ENCODE peak calls at places on chromosomes 12 and 14, in ten cellular contexts. T is A549; F is CD8-positive, alpha-beta T cell; M is H1; D is endodermal cell; P is IMR-90; G is body of pancreas; Y is pancreas; E is tibial nerve; B is neural progenitor cell. Z is an unnamed sample.

GRCh38 chr14:75222208-75222701 is 45.8 kb upstream of the TMED10 start:
- DNase-seq in T (no peak), F (no peak), M (no peak), D (no peak), P (peak; percentile 92), G (no peak), Y (no peak), E (no peak), B (no peak), Z (no peak)

GRCh38 chr12:57738661-57739237 is at the start of gene AGAP2:
- DNase-seq in T (no peak), F (no peak), M (peak; percentile 82), D (peak; percentile 89), P (no peak), G (no peak), Y (no peak), E (no peak), B (peak; percentile 80), Z (no peak)

GRCh38 chr14:68633131-68633991 is 159.5 kb downstream of the ZFP36L1 start:
- DNase-seq in T (no peak), F (no peak), M (peak; percentile 38), D (peak; percentile 30), P (no peak), G (no peak), Y (no peak), E (no peak), B (no peak), Z (peak; percentile 64)

GRCh38 chr12:14111230-14111865 is 129.9 kb upstream of the GRIN2B start:
- DNase-seq in T (peak; percentile 8), F (no peak), M (peak; percentile 49), D (peak; percentile 89), P (no peak), G (no peak), Y (no peak), E (no peak), B (peak; percentile 51), Z (no peak)

GRCh38 chr12:51390457-51391046 is 654 bp downstream of the GALNT6 start:
- DNase-seq in T (no peak), F (no peak), M (no peak), D (no peak), P (no peak), G (no peak), Y (no peak), E (no peak), B (no peak), Z (no peak)

GRCh38 chr12:95173392-95174251 is 43.6 kb downstream of the FGD6 start:
- DNase-seq in T (peak; percentile 70), F (no peak), M (no peak), D (no peak), P (peak; percentile 91), G (peak; percentile 88), Y (peak; percentile 78), E (peak; percentile 66), B (no peak), Z (peak; percentile 78)

GRCh38 chr12:32897688-32898573 is 1.4 kb upstream of the PKP2 start:
- DNase-seq in T (no peak), F (no peak), M (no peak), D (no peak), P (no peak), G (no peak), Y (no peak), E (no peak), B (no peak), Z (no peak)

GRCh38 chr14:21300892-21301291 is 21.0 kb downstream of the RPGRIP1 start:
- DNase-seq in T (no peak), F (no peak), M (peak; percentile 77), D (peak; percentile 84), P (no peak), G (peak; percentile 19), Y (no peak), E (no peak), B (peak; percentile 77), Z (peak; percentile 31)

GRCh38 chr12:22480016-22480415 is 64.3 kb downstream of the C2CD5 start:
- DNase-seq in T (no peak), F (no peak), M (no peak), D (no peak), P (no peak), G (no peak), Y (no peak), E (no peak), B (no peak), Z (no peak)

GRCh38 chr12:106871477-106871876 is 84.2 kb upstream of the TMEM263 start:
- DNase-seq in T (peak; percentile 10), F (no peak), M (no peak), D (no peak), P (peak; percentile 66), G (no peak), Y (no peak), E (no peak), B (peak; percentile 24), Z (no peak)

GRCh38 chr12:76847260-76847659 is 31.6 kb downstream of the CSRP2 start:
- DNase-seq in T (no peak), F (no peak), M (no peak), D (no peak), P (no peak), G (no peak), Y (no peak), E (no peak), B (no peak), Z (no peak)
- H3K27ac ChIP-seq in T (no peak overlapping the region), F (no peak overlapping the region), M (no peak overlapping the region), D (no peak overlapping the region), P (no peak overlapping the region), G (no peak overlapping the region), Y (no peak overlapping the region), E (no peak overlapping the region), B (no peak overlapping the region), Z (no peak overlapping the region)

DNA sequence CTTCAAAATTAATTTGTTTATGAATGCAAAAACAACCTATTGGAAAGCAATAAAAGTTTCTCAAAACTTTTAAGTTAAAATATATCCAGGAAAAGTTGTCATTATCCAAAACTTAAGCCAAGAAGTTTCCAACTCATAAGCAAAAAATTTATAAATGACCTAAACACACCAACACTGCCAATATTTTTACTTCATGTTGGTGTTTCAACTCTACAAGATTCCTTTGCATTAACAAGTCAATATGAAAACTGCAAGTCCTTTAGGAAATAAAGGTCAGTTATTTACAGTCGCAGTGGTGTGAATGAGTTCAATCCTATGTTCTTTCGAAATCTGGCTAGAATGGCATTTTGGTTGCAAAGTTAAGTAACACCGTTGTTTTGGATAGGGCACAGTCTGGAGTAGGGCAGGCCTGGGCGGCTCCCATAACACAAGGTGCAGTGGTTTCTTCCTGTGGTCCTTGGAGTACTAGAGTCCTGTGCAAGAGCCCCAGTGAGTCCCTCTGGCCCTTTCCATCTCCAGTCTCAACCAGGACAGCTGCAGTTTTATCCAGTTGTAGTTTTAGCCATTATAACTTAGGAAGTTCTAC is 151.4 kb downstream of the MED13L start:
- DNase-seq in T (no peak), F (no peak), M (no peak), D (peak; percentile 62), P (no peak), G (no peak), Y (no peak), E (no peak), B (peak; percentile 24), Z (no peak)
- H3K4me1 ChIP-seq in T (peaks cover 82% of the 10 kb centered on the region), F (peaks cover 39% of the 10 kb centered on the region), M (peaks cover 24% of the 10 kb centered on the region), D (peaks cover 13% of the 10 kb centered on the region), P (peaks cover 24% of the 10 kb centered on the region), G (peaks cover 61% of the 10 kb centered on the region), Y (peaks cover 50% of the 10 kb centered on the region), E (peaks cover 99% of the 10 kb centered on the region), B (peaks cover 41% of the 10 kb centered on the region), Z (peaks cover 81% of the 10 kb centered on the region)

DNA sequence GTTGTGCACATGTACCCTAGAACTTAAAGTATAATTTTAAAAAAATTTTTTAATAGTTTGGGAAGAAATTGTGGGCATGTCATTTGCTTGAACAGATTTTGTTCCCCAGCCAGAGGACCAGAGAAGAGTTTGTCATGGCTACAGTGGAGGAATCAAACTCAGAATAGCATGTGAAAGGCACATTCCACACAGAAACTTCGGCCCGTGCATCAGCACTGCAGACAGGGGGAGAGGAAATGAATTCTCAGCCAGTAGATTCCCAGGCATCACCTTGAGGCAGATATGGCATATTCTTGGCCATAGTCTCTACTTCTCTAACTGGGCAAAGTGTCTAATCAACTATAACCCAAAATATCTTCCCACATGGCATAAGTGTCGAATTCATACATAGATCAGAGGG is 153.3 kb downstream of the PRKCH start:
- DNase-seq in T (no peak), F (no peak), M (no peak), D (no peak), P (no peak), G (no peak), Y (no peak), E (no peak), B (no peak), Z (no peak)
- TF ChIP-seq CTCF in T (no peak), F (no peak), M (no peak), D (no peak), P (no peak), G (no peak), Y (no peak), E (no peak), B (no peak), Z (no peak)

GRCh38 chr12:53201170-53201541 is 5.9 kb downstream of the ITGB7 start:
- DNase-seq in T (no peak), F (no peak), M (no peak), D (no peak), P (peak; percentile 49), G (no peak), Y (no peak), E (no peak), B (no peak), Z (no peak)

GRCh38 chr12:53200107-53200457 is 7.0 kb downstream of the ITGB7 start:
- DNase-seq in T (no peak), F (no peak), M (no peak), D (no peak), P (no peak), G (no peak), Y (no peak), E (no peak), B (no peak), Z (no peak)

GRCh38 chr12:53201639-53202038 is 5.4 kb downstream of the ITGB7 start:
- DNase-seq in T (no peak), F (no peak), M (no peak), D (no peak), P (no peak), G (no peak), Y (no peak), E (no peak), B (no peak), Z (no peak)

GRCh38 chr12:53199700-53200099 is 7.4 kb downstream of the ITGB7 start:
- DNase-seq in T (no peak), F (no peak), M (no peak), D (no peak), P (no peak), G (no peak), Y (no peak), E (no peak), B (no peak), Z (no peak)

DNA sequence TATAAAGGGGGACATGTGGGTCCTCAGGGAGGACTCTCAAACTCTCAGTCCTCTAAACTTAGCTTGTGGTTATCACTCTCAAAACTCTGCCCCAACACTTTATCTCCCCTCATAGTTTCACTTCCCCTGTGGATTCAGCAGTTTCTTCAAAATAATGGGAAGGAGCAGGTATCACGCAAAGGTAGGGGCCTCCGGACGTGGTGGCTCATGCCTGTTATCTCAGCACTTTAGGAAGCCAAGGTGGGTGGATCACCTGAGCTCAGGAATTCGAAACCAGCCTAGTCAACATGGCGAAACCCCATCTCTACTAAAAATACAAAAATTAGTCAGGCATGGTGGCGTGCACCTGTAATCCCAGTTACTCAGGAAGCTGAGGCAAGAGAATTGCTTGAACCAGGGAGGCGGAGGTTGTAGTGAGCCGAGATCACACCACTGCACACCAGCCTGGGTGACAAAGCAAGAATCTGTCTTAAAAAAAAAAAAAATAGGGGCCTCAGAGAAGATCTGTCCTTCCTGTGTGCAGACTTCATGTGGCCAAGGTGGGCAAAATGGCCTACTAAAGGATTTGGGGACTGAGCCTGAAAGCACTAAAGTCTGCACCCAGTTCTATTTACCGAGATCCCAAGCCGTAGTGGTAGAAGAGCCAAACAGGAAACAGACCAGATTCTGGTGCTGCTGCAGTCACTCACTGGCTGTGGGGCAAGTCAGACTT is 6.4 kb downstream of the ITGB7 start:
- DNase-seq in T (no peak), F (no peak), M (no peak), D (no peak), P (no peak), G (no peak), Y (no peak), E (no peak), B (no peak), Z (no peak)
- H3K27ac ChIP-seq in T (no peak overlapping the region), F (peak overlapping the region; percentile 14), M (no peak overlapping the region), D (no peak overlapping the region), P (no peak overlapping the region), G (no peak overlapping the region), Y (no peak overlapping the region), E (no peak overlapping the region), B (no peak overlapping the region), Z (no peak overlapping the region)